ENCODE peak calls at places on chromosomes 3 and 15, in six cellular contexts. A is activated naive CD4-positive, alpha-beta T cell treated with Interleukin-2 at 50 U/mL for 16 hours; V is HTR-8/SVneo; T is stimulated activated CD8-positive, alpha-beta memory T cell treated with anti-CD3 and anti-CD28 coated beads, Interleukin-15, amount 100 ng/mL, for 24 hours; X is iris pigment epithelial cell; E is EH. J is an unnamed sample.
A peak's percentile ranks its signal among the peaks of the same experiment; 100 is the strongest.

GRCh38 chr3:23601020-23601822 is 204.5 kb upstream of the UBE2E1 start:
- DNase-seq in A (no peak), V (no peak), T (no peak), X (peak; percentile 36), E (peak; percentile 52), J (no peak)

GRCh38 chr3:191244242-191244867 is 45.3 kb downstream of the OSTN start:
- DNase-seq in A (no peak), V (peak; percentile 21), T (no peak), X (peak; percentile 31), E (peak; percentile 35), J (no peak)

GRCh38 chr3:119380697-119381096 is 82.7 kb downstream of the TMEM39A start:
- DNase-seq in A (no peak), V (peak; percentile 10), T (no peak), X (peak; percentile 11), E (peak; percentile 12), J (no peak)

GRCh38 chr3:171088984-171089754 is 62.6 kb upstream of the SLC2A2 start:
- DNase-seq in A (no peak), V (peak; percentile 38), T (no peak), X (peak; percentile 95), E (peak; percentile 95), J (peak; percentile 50)

GRCh38 chr3:69178838-69179739 is 56.7 kb upstream of the LMOD3 start:
- DNase-seq in A (no peak), V (no peak), T (no peak), X (no peak), E (no peak), J (no peak)

GRCh38 chr3:188254489-188255070 is 100.6 kb downstream of the LPP start:
- DNase-seq in A (no peak), V (no peak), T (no peak), X (no peak), E (no peak), J (no peak)

GRCh38 chr15:73686781-73687256 is 2.6 kb downstream of the CD276 start:
- DNase-seq in A (no peak), V (peak; percentile 78), T (no peak), X (peak; percentile 94), E (peak; percentile 92), J (no peak)

GRCh38 chr3:4866841-4867240 is 112.4 kb upstream of the BHLHE40 start:
- DNase-seq in A (no peak), V (no peak), T (no peak), X (peak; percentile 20), E (no peak), J (peak; percentile 34)

GRCh38 chr3:72163809-72164634 is 379.1 kb upstream of the PROK2 start:
- DNase-seq in A (no peak), V (no peak), T (no peak), X (no peak), E (no peak), J (no peak)

GRCh38 chr3:160569874-160570273 is 4.5 kb upstream of the KPNA4 start:
- DNase-seq in A (no peak), V (no peak), T (no peak), X (peak; percentile 37), E (peak; percentile 12), J (no peak)

GRCh38 chr3:150215616-150216015 is 192.5 kb upstream of the TSC22D2 start:
- DNase-seq in A (no peak), V (no peak), T (no peak), X (peak; percentile 18), E (peak; percentile 74), J (no peak)

GRCh38 chr15:70181626-70182255 is 84.0 kb upstream of the TLE3 start:
- DNase-seq in A (no peak), V (no peak), T (no peak), X (no peak), E (no peak), J (no peak)

GRCh38 chr3:36960502-36960901 is 15.6 kb upstream of the TRANK1 start:
- DNase-seq in A (no peak), V (no peak), T (no peak), X (no peak), E (no peak), J (no peak)

GRCh38 chr3:8509961-8510360 is 8.3 kb downstream of the LMCD1 start:
- DNase-seq in A (no peak), V (peak; percentile 49), T (no peak), X (peak; percentile 97), E (peak; percentile 92), J (peak; percentile 69)

GRCh38 chr15:63041982-63042878 is at the start of gene TPM1:
- DNase-seq in A (no peak), V (peak; percentile 72), T (no peak), X (peak; percentile 87), E (peak; percentile 98), J (peak; percentile 70)

GRCh38 chr3:19816631-19817030 is 117.4 kb downstream of the EFHB start:
- DNase-seq in A (no peak), V (no peak), T (no peak), X (no peak), E (no peak), J (no peak)

GRCh38 chr3:124584552-124585391 is 145.5 kb upstream of the UMPS start:
- DNase-seq in A (peak; percentile 33), V (peak; percentile 70), T (peak; percentile 3), X (peak; percentile 20), E (peak; percentile 67), J (no peak)

GRCh38 chr3:30370681-30371271 is 235.6 kb upstream of the TGFBR2 start:
- DNase-seq in A (no peak), V (no peak), T (no peak), X (peak; percentile 61), E (peak; percentile 77), J (peak; percentile 67)

GRCh38 chr3:182609575-182610156 is 183.6 kb upstream of the ATP11B start:
- DNase-seq in A (no peak), V (no peak), T (no peak), X (no peak), E (no peak), J (no peak)

J was measured in BJ.